ENCODE peak calls at places on chromosomes 4 and X, in four cellular contexts. E is stimulated activated naive CD8-positive, alpha-beta T cell treated with anti-CD3 and anti-CD28 coated beads, Interleukin-15, amount 100 ng/mL, for 72 hours; W is upper lobe of right lung; V is skeletal muscle cell. C is an unnamed sample.

GRCh38 chr4:8528713-8529112 is 51.5 kb upstream of the GPR78 start:
- DNase-seq in E (no peak), W (no peak), V (peak; percentile 28), C (peak; percentile 67)

GRCh38 chr4:158411180-158411721 is 110.4 kb upstream of the RXFP1 start:
- DNase-seq in E (no peak), W (no peak), V (no peak), C (no peak)

GRCh38 chrX:38138900-38139299 is 81.8 kb downstream of the SRPX start:
- DNase-seq in E (no peak), W (no peak), V (no peak), C (no peak)

GRCh38 chrX:103847174-103847870 is 15.3 kb upstream of the RAB9B start:
- DNase-seq in E (no peak), W (no peak), V (no peak), C (no peak)

GRCh38 chrX:135985974-135986312 is 708 bp downstream of the SLC9A6 start:
- DNase-seq in E (no peak), W (no peak), V (no peak), C (no peak)

GRCh38 chr4:57442834-57443291 is 332.7 kb upstream of the IGFBP7 start:
- DNase-seq in E (no peak), W (no peak), V (no peak), C (peak; percentile 32)

GRCh38 chr4:104616401-104616820 is 121.7 kb upstream of the CXXC4 start:
- DNase-seq in E (no peak), W (no peak), V (no peak), C (no peak)

GRCh38 chrX:111447298-111447697 is 35.3 kb upstream of the DCX start:
- DNase-seq in E (no peak), W (no peak), V (no peak), C (no peak)

GRCh38 chr4:73869130-73870055 is at the start of gene CXCL1:
- DNase-seq in E (no peak), W (peak; percentile 76), V (no peak), C (no peak)

GRCh38 chr4:103008875-103009729 is 10.4 kb downstream of the SLC9B1 start:
- DNase-seq in E (peak; percentile 16), W (no peak), V (peak; percentile 26), C (peak; percentile 64)

GRCh38 chr4:41661447-41662076 is 87.0 kb downstream of the PHOX2B start:
- DNase-seq in E (peak; percentile 7), W (peak; percentile 69), V (no peak), C (peak; percentile 70)

GRCh38 chr4:72290737-72291136 is 258.9 kb downstream of the NPFFR2 start:
- DNase-seq in E (no peak), W (no peak), V (no peak), C (no peak)

GRCh38 chrX:44245730-44246129 is 97.7 kb downstream of the EFHC2 start:
- DNase-seq in E (peak; percentile 7), W (no peak), V (no peak), C (no peak)

GRCh38 chrX:43969504-43970501 is 3.4 kb downstream of the NDP start:
- DNase-seq in E (no peak), W (no peak), V (no peak), C (peak; percentile 92)

GRCh38 chr4:145130788-145131398 is 32.8 kb downstream of the ABCE1 start:
- DNase-seq in E (no peak), W (no peak), V (peak; percentile 69), C (peak; percentile 55)

GRCh38 chrX:19744231-19744630 is 143.2 kb downstream of the SH3KBP1 start:
- DNase-seq in E (no peak), W (no peak), V (no peak), C (no peak)

GRCh38 chrX:74579597-74580209 is 34.7 kb downstream of the RLIM start:
- DNase-seq in E (no peak), W (no peak), V (no peak), C (no peak)

GRCh38 chr4:186058253-186058979 is 10.5 kb upstream of the TLR3 start:
- DNase-seq in E (no peak), W (no peak), V (no peak), C (no peak)

C was measured in A172.